ENCODE peak calls at places on chromosomes 3 and 15, in ten cellular contexts. One of them, this sample, is unnamed.

GRCh38 chr3:102136183-102136582 is 286.9 kb downstream of the NFKBIZ start:
- DNase-seq in activated B cell treated with CpG ODN at 0.5 μM for 24 hours: no peak
- DNase-seq in BJ: no peak
- DNase-seq in neural crest cell: no peak
- DNase-seq in stomach: no peak
- DNase-seq in psoas muscle: no peak
- DNase-seq in WERI-Rb-1: no peak
- DNase-seq in HepG2: no peak
- DNase-seq in type B pancreatic cell: no peak
- DNase-seq in neural progenitor cell: no peak
- DNase-seq in this sample: no peak

GRCh38 chr3:47159153-47159552 is 4.8 kb downstream of the SETD2 start:
- DNase-seq in BJ: no peak
- DNase-seq in neural crest cell: no peak
- DNase-seq in neural progenitor cell: no peak
- DNase-seq in type B pancreatic cell: no peak
- DNase-seq in stomach: no peak
- DNase-seq in HepG2: no peak
- DNase-seq in WERI-Rb-1: no peak
- DNase-seq in activated B cell treated with CpG ODN at 0.5 μM for 24 hours: no peak
- DNase-seq in psoas muscle: no peak
- DNase-seq in this sample: no peak

GRCh38 chr3:27046346-27046745 is 322.8 kb downstream of the NEK10 start:
- DNase-seq in neural crest cell: no peak
- DNase-seq in stomach: no peak
- DNase-seq in psoas muscle: no peak
- DNase-seq in neural progenitor cell: no peak
- DNase-seq in activated B cell treated with CpG ODN at 0.5 μM for 24 hours: no peak
- DNase-seq in WERI-Rb-1: no peak
- DNase-seq in HepG2: no peak
- DNase-seq in type B pancreatic cell: no peak
- DNase-seq in BJ: no peak
- DNase-seq in this sample: no peak

GRCh38 chr15:68080783-68081182 is 26.7 kb downstream of the PIAS1 start:
- DNase-seq in stomach: no peak
- DNase-seq in psoas muscle: no peak
- DNase-seq in type B pancreatic cell: no peak
- DNase-seq in WERI-Rb-1: no peak
- DNase-seq in neural progenitor cell: no peak
- DNase-seq in BJ: no peak
- DNase-seq in activated B cell treated with CpG ODN at 0.5 μM for 24 hours: no peak
- DNase-seq in neural crest cell: no peak
- DNase-seq in HepG2: no peak
- DNase-seq in this sample: no peak

GRCh38 chr15:40146037-40146436 is 14.8 kb upstream of the BUB1B start:
- DNase-seq in psoas muscle: no peak
- DNase-seq in neural crest cell: no peak
- DNase-seq in WERI-Rb-1: no peak
- DNase-seq in HepG2: no peak
- DNase-seq in BJ: no peak
- DNase-seq in type B pancreatic cell: peak
- DNase-seq in activated B cell treated with CpG ODN at 0.5 μM for 24 hours: no peak
- DNase-seq in stomach: no peak
- DNase-seq in neural progenitor cell: no peak
- DNase-seq in this sample: no peak

GRCh38 chr3:196883361-196883760 is 15.6 kb downstream of the SENP5 start:
- DNase-seq in psoas muscle: no peak
- DNase-seq in neural progenitor cell: no peak
- DNase-seq in activated B cell treated with CpG ODN at 0.5 μM for 24 hours: no peak
- DNase-seq in HepG2: no peak
- DNase-seq in type B pancreatic cell: no peak
- DNase-seq in WERI-Rb-1: no peak
- DNase-seq in stomach: no peak
- DNase-seq in BJ: no peak
- DNase-seq in neural crest cell: no peak
- DNase-seq in this sample: no peak

GRCh38 chr3:54235998-54236397 is 113.6 kb downstream of the CACNA2D3 start:
- DNase-seq in neural progenitor cell: no peak
- DNase-seq in activated B cell treated with CpG ODN at 0.5 μM for 24 hours: no peak
- DNase-seq in type B pancreatic cell: no peak
- DNase-seq in WERI-Rb-1: no peak
- DNase-seq in psoas muscle: no peak
- DNase-seq in HepG2: no peak
- DNase-seq in neural crest cell: no peak
- DNase-seq in BJ: no peak
- DNase-seq in stomach: no peak
- DNase-seq in this sample: no peak

GRCh38 chr3:150059241-150059640 is 88.5 kb upstream of the PFN2 start:
- DNase-seq in neural progenitor cell: no peak
- DNase-seq in stomach: no peak
- DNase-seq in BJ: no peak
- DNase-seq in activated B cell treated with CpG ODN at 0.5 μM for 24 hours: no peak
- DNase-seq in neural crest cell: no peak
- DNase-seq in HepG2: no peak
- DNase-seq in type B pancreatic cell: no peak
- DNase-seq in psoas muscle: no peak
- DNase-seq in WERI-Rb-1: no peak
- DNase-seq in this sample: no peak

GRCh38 chr3:193801094-193801493 is 208.1 kb downstream of the OPA1 start:
- DNase-seq in HepG2: no peak
- DNase-seq in neural progenitor cell: no peak
- DNase-seq in WERI-Rb-1: no peak
- DNase-seq in psoas muscle: no peak
- DNase-seq in stomach: no peak
- DNase-seq in activated B cell treated with CpG ODN at 0.5 μM for 24 hours: no peak
- DNase-seq in type B pancreatic cell: no peak
- DNase-seq in BJ: no peak
- DNase-seq in neural crest cell: no peak
- DNase-seq in this sample: no peak

GRCh38 chr3:193808317-193808716 is 215.3 kb downstream of the OPA1 start:
- DNase-seq in neural progenitor cell: no peak
- DNase-seq in activated B cell treated with CpG ODN at 0.5 μM for 24 hours: no peak
- DNase-seq in type B pancreatic cell: no peak
- DNase-seq in neural crest cell: no peak
- DNase-seq in stomach: no peak
- DNase-seq in WERI-Rb-1: no peak
- DNase-seq in psoas muscle: no peak
- DNase-seq in BJ: no peak
- DNase-seq in HepG2: no peak
- DNase-seq in this sample: no peak

GRCh38 chr3:193803288-193803687 is 210.3 kb downstream of the OPA1 start:
- DNase-seq in BJ: no peak
- DNase-seq in type B pancreatic cell: no peak
- DNase-seq in activated B cell treated with CpG ODN at 0.5 μM for 24 hours: no peak
- DNase-seq in psoas muscle: no peak
- DNase-seq in WERI-Rb-1: no peak
- DNase-seq in HepG2: no peak
- DNase-seq in neural progenitor cell: no peak
- DNase-seq in neural crest cell: no peak
- DNase-seq in stomach: peak
- DNase-seq in this sample: no peak

GRCh38 chr3:193809106-193809505 is 216.1 kb downstream of the OPA1 start:
- DNase-seq in neural crest cell: no peak
- DNase-seq in WERI-Rb-1: no peak
- DNase-seq in type B pancreatic cell: no peak
- DNase-seq in HepG2: no peak
- DNase-seq in psoas muscle: no peak
- DNase-seq in activated B cell treated with CpG ODN at 0.5 μM for 24 hours: no peak
- DNase-seq in neural progenitor cell: peak
- DNase-seq in stomach: no peak
- DNase-seq in BJ: no peak
- DNase-seq in this sample: no peak

GRCh38 chr3:193805448-193805847 is 212.4 kb downstream of the OPA1 start:
- DNase-seq in stomach: peak
- DNase-seq in type B pancreatic cell: no peak
- DNase-seq in HepG2: peak
- DNase-seq in BJ: no peak
- DNase-seq in activated B cell treated with CpG ODN at 0.5 μM for 24 hours: no peak
- DNase-seq in neural crest cell: no peak
- DNase-seq in psoas muscle: peak
- DNase-seq in neural progenitor cell: no peak
- DNase-seq in WERI-Rb-1: no peak
- DNase-seq in this sample: no peak
- TF ChIP-seq CTCF in stomach: no peak
- TF ChIP-seq CTCF in type B pancreatic cell: no peak
- TF ChIP-seq CTCF in HepG2: no peak
- TF ChIP-seq CTCF in BJ: no peak
- TF ChIP-seq CTCF in activated B cell treated with CpG ODN at 0.5 μM for 24 hours: no peak
- TF ChIP-seq CTCF in neural crest cell: no peak
- TF ChIP-seq CTCF in psoas muscle: no peak
- TF ChIP-seq CTCF in neural progenitor cell: no peak
- TF ChIP-seq CTCF in WERI-Rb-1: no peak
- TF ChIP-seq CTCF in this sample: no peak

GRCh38 chr15:98648654-98649537 is 557 bp downstream of the IGF1R start:
- DNase-seq in neural progenitor cell: peak
- DNase-seq in type B pancreatic cell: no peak
- DNase-seq in activated B cell treated with CpG ODN at 0.5 μM for 24 hours: peak
- DNase-seq in WERI-Rb-1: peak
- DNase-seq in HepG2: no peak
- DNase-seq in neural crest cell: peak
- DNase-seq in BJ: no peak
- DNase-seq in psoas muscle: peak
- DNase-seq in stomach: peak
- DNase-seq in this sample: peak

GRCh38 chr15:98646546-98647025 is 1.8 kb upstream of the IGF1R start:
- DNase-seq in activated B cell treated with CpG ODN at 0.5 μM for 24 hours: no peak
- DNase-seq in WERI-Rb-1: no peak
- DNase-seq in stomach: no peak
- DNase-seq in BJ: no peak
- DNase-seq in neural progenitor cell: no peak
- DNase-seq in psoas muscle: no peak
- DNase-seq in neural crest cell: no peak
- DNase-seq in type B pancreatic cell: no peak
- DNase-seq in HepG2: no peak
- DNase-seq in this sample: no peak

GRCh38 chr15:98647774-98648653 is at the start of gene IGF1R:
- DNase-seq in HepG2: peak
- DNase-seq in neural progenitor cell: peak
- DNase-seq in WERI-Rb-1: peak
- DNase-seq in BJ: no peak
- DNase-seq in type B pancreatic cell: peak
- DNase-seq in psoas muscle: peak
- DNase-seq in stomach: peak
- DNase-seq in neural crest cell: peak
- DNase-seq in activated B cell treated with CpG ODN at 0.5 μM for 24 hours: peak
- DNase-seq in this sample: peak

GRCh38 chr15:98649621-98649995 is 1.3 kb downstream of the IGF1R start:
- DNase-seq in HepG2: no peak
- DNase-seq in neural crest cell: peak
- DNase-seq in BJ: no peak
- DNase-seq in psoas muscle: peak
- DNase-seq in activated B cell treated with CpG ODN at 0.5 μM for 24 hours: no peak
- DNase-seq in neural progenitor cell: peak
- DNase-seq in stomach: peak
- DNase-seq in WERI-Rb-1: peak
- DNase-seq in type B pancreatic cell: peak
- DNase-seq in this sample: peak

GRCh38 chr15:98647026-98647773 is 1.1 kb upstream of the IGF1R start:
- DNase-seq in BJ: no peak
- DNase-seq in stomach: peak
- DNase-seq in neural progenitor cell: peak
- DNase-seq in type B pancreatic cell: peak
- DNase-seq in activated B cell treated with CpG ODN at 0.5 μM for 24 hours: peak
- DNase-seq in HepG2: peak
- DNase-seq in neural crest cell: peak
- DNase-seq in psoas muscle: peak
- DNase-seq in WERI-Rb-1: peak
- DNase-seq in this sample: peak
- TF ChIP-seq CTCF in BJ: no peak
- TF ChIP-seq CTCF in stomach: peak
- TF ChIP-seq CTCF in neural progenitor cell: peak
- TF ChIP-seq CTCF in type B pancreatic cell: peak
- TF ChIP-seq CTCF in activated B cell treated with CpG ODN at 0.5 μM for 24 hours: no peak
- TF ChIP-seq CTCF in HepG2: peak
- TF ChIP-seq CTCF in neural crest cell: peak
- TF ChIP-seq CTCF in psoas muscle: peak
- TF ChIP-seq CTCF in WERI-Rb-1: peak
- TF ChIP-seq CTCF in this sample: peak

GRCh38 chr15:25797511-25798206 is 65.5 kb downstream of the ATP10A start:
- DNase-seq in WERI-Rb-1: peak
- DNase-seq in neural crest cell: no peak
- DNase-seq in activated B cell treated with CpG ODN at 0.5 μM for 24 hours: no peak
- DNase-seq in stomach: no peak
- DNase-seq in type B pancreatic cell: no peak
- DNase-seq in psoas muscle: no peak
- DNase-seq in neural progenitor cell: no peak
- DNase-seq in BJ: no peak
- DNase-seq in HepG2: no peak
- DNase-seq in this sample: no peak

GRCh38 chr15:25797035-25797434 is 66.1 kb downstream of the ATP10A start:
- DNase-seq in neural progenitor cell: no peak
- DNase-seq in stomach: no peak
- DNase-seq in activated B cell treated with CpG ODN at 0.5 μM for 24 hours: no peak
- DNase-seq in HepG2: no peak
- DNase-seq in neural crest cell: no peak
- DNase-seq in WERI-Rb-1: no peak
- DNase-seq in BJ: no peak
- DNase-seq in type B pancreatic cell: no peak
- DNase-seq in psoas muscle: no peak
- DNase-seq in this sample: no peak

GRCh38 chr15:25799906-25800700 is 63.0 kb downstream of the ATP10A start:
- DNase-seq in WERI-Rb-1: no peak
- DNase-seq in BJ: no peak
- DNase-seq in activated B cell treated with CpG ODN at 0.5 μM for 24 hours: no peak
- DNase-seq in neural progenitor cell: no peak
- DNase-seq in psoas muscle: no peak
- DNase-seq in HepG2: no peak
- DNase-seq in stomach: no peak
- DNase-seq in type B pancreatic cell: no peak
- DNase-seq in neural crest cell: no peak
- DNase-seq in this sample: no peak

GRCh38 chr15:25796395-25796794 is 66.7 kb downstream of the ATP10A start:
- DNase-seq in activated B cell treated with CpG ODN at 0.5 μM for 24 hours: no peak
- DNase-seq in HepG2: no peak
- DNase-seq in BJ: no peak
- DNase-seq in psoas muscle: no peak
- DNase-seq in stomach: no peak
- DNase-seq in neural progenitor cell: no peak
- DNase-seq in type B pancreatic cell: no peak
- DNase-seq in neural crest cell: no peak
- DNase-seq in WERI-Rb-1: no peak
- DNase-seq in this sample: no peak

DNA sequence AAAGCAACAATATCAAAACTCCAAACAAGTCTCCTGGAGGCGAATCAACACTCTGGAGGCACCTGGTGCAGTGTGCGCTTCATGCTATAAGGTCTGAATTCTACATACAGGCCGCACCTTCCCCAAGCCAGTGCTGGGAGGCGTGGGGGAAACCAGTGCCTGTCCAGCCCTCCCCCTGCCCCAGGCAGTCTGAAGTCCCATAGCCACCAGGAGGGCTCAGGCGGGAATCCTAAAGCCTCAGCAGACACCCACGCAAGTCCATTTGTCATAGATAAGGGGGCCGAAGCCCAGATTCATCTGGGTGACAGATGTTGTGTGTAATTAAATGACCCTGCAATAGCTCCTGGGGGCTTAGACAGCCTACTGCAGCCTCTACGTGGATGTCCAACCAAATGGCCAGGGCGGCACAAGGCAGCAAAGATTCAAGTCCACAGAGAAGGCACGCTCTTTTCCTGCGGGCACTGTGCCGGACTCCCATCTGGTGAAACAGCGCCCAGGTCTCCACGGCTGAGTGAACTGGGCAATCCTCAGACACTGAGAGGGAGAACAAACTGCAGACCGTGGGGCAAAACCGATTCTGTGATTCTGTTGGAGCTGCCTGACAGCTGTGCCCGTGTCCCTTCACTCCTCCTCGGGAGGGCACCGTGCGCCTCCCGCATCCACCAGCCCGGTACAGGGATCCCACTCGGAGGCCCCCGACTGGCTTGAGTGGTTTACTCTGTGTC is 64.8 kb downstream of the ATP10A start:
- DNase-seq in psoas muscle: no peak
- DNase-seq in stomach: no peak
- DNase-seq in type B pancreatic cell: no peak
- DNase-seq in BJ: no peak
- DNase-seq in HepG2: no peak
- DNase-seq in neural crest cell: no peak
- DNase-seq in WERI-Rb-1: peak
- DNase-seq in activated B cell treated with CpG ODN at 0.5 μM for 24 hours: no peak
- DNase-seq in neural progenitor cell: no peak
- DNase-seq in this sample: no peak
- TF ChIP-seq CTCF in psoas muscle: no peak
- TF ChIP-seq CTCF in stomach: no peak
- TF ChIP-seq CTCF in type B pancreatic cell: no peak
- TF ChIP-seq CTCF in BJ: no peak
- TF ChIP-seq CTCF in HepG2: no peak
- TF ChIP-seq CTCF in neural crest cell: no peak
- TF ChIP-seq CTCF in WERI-Rb-1: no peak
- TF ChIP-seq CTCF in activated B cell treated with CpG ODN at 0.5 μM for 24 hours: no peak
- TF ChIP-seq CTCF in neural progenitor cell: no peak
- TF ChIP-seq CTCF in this sample: no peak

GRCh38 chr3:190701096-190701532 is 161.4 kb downstream of the GMNC start:
- DNase-seq in type B pancreatic cell: no peak
- DNase-seq in activated B cell treated with CpG ODN at 0.5 μM for 24 hours: no peak
- DNase-seq in stomach: peak
- DNase-seq in psoas muscle: no peak
- DNase-seq in HepG2: peak
- DNase-seq in neural progenitor cell: peak
- DNase-seq in WERI-Rb-1: peak
- DNase-seq in neural crest cell: no peak
- DNase-seq in BJ: no peak
- DNase-seq in this sample: peak
- TF ChIP-seq CTCF in type B pancreatic cell: peak
- TF ChIP-seq CTCF in activated B cell treated with CpG ODN at 0.5 μM for 24 hours: no peak
- TF ChIP-seq CTCF in stomach: no peak
- TF ChIP-seq CTCF in psoas muscle: peak
- TF ChIP-seq CTCF in HepG2: peak
- TF ChIP-seq CTCF in neural progenitor cell: peak
- TF ChIP-seq CTCF in WERI-Rb-1: peak
- TF ChIP-seq CTCF in neural crest cell: peak
- TF ChIP-seq CTCF in BJ: peak
- TF ChIP-seq CTCF in this sample: peak